ENCODE peak calls at places on chromosomes 11 and 22, in seven cellular contexts. A, X, P, E, F, K and C are unnamed samples.
A peak's percentile ranks its signal among the peaks of the same experiment; 100 is the strongest.

GRCh38 chr11:62137276-62137861 is 13.6 kb downstream of the INCENP start:
- DNase-seq in A (no peak), X (no peak), P (no peak), E (no peak), F (no peak), K (no peak), C (peak; percentile 48)

GRCh38 chr11:45168366-45169130 is 22.1 kb downstream of the PRDM11 start:
- DNase-seq in A (no peak), X (no peak), P (no peak), E (no peak), F (no peak), K (no peak), C (no peak)

GRCh38 chr11:64263021-64263946 is 12.0 kb downstream of the PLCB3 start:
- DNase-seq in A (no peak), X (peak; percentile 61), P (no peak), E (no peak), F (peak; percentile 61), K (no peak), C (no peak)

GRCh38 chr11:10674991-10675440 is 18.5 kb downstream of the IRAG1 start:
- DNase-seq in A (no peak), X (no peak), P (no peak), E (peak; percentile 34), F (no peak), K (no peak), C (peak; percentile 75)

GRCh38 chr22:22754268-22754657 is 109.8 kb downstream of the GGTLC2 start:
- DNase-seq in A (no peak), X (no peak), P (no peak), E (no peak), F (no peak), K (no peak), C (no peak)

GRCh38 chr22:49551897-49552659 is 275.6 kb downstream of the BRD1 start:
- DNase-seq in A (no peak), X (no peak), P (no peak), E (no peak), F (no peak), K (no peak), C (no peak)

GRCh38 chr11:111449158-111449557 is 63.0 kb downstream of the BTG4 start:
- DNase-seq in A (no peak), X (no peak), P (no peak), E (no peak), F (no peak), K (no peak), C (no peak)

GRCh38 chr11:67271548-67272284 is 5.4 kb downstream of the GRK2 start:
- DNase-seq in A (peak; percentile 52), X (no peak), P (peak; percentile 32), E (no peak), F (no peak), K (no peak), C (no peak)

GRCh38 chr11:110613526-110613925 is 98.7 kb downstream of the ARHGAP20 start:
- DNase-seq in A (no peak), X (no peak), P (no peak), E (no peak), F (no peak), K (no peak), C (no peak)

GRCh38 chr11:114135737-114136151 is 76.2 kb downstream of the ZBTB16 start:
- DNase-seq in A (no peak), X (peak; percentile 18), P (no peak), E (no peak), F (no peak), K (no peak), C (no peak)

GRCh38 chr11:68927280-68928107 is 23.8 kb downstream of the IGHMBP2 start:
- DNase-seq in A (no peak), X (no peak), P (peak; percentile 53), E (no peak), F (no peak), K (no peak), C (no peak)

GRCh38 chr11:33732176-33732575 is 4.0 kb downstream of the CD59 start:
- DNase-seq in A (no peak), X (no peak), P (no peak), E (no peak), F (no peak), K (no peak), C (no peak)

GRCh38 chr11:33735166-33735425 is 1.1 kb downstream of the CD59 start:
- DNase-seq in A (no peak), X (no peak), P (no peak), E (no peak), F (no peak), K (no peak), C (no peak)

GRCh38 chr11:33734441-33735165 is 1.6 kb downstream of the CD59 start:
- DNase-seq in A (no peak), X (peak; percentile 62), P (peak; percentile 43), E (no peak), F (peak; percentile 72), K (no peak), C (no peak)

GRCh38 chr11:33735426-33736147 is 636 bp downstream of the CD59 start:
- DNase-seq in A (peak; percentile 17), X (no peak), P (peak; percentile 52), E (no peak), F (peak; percentile 54), K (no peak), C (no peak)

DNA sequence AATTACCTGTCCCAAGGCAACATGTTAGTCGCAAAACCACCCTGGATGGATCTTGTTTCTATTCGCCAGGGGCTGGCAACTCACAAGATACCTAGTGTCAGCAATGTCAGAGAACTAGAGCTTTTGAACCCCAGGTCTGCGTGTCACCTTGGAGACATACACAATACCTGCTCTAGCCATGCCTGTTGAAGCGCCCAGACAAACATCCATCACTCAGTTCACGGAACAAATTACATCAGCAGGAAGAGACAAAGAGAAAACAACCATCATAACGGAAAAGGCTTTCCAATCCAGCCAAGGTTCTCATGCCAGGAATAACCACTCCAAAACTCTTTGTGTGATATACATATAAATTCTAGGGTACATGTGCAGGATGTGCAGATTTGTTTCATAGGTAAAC is 2.2 kb downstream of the CD59 start:
- DNase-seq in A (no peak), X (no peak), P (no peak), E (no peak), F (peak; percentile 32), K (no peak), C (no peak)
- H3K4me1 ChIP-seq in A (peaks cover 14% of the 10 kb centered on the region), X (peaks cover 29% of the 10 kb centered on the region), P (peaks cover 6% of the 10 kb centered on the region), E (peaks cover 74% of the 10 kb centered on the region), F (peaks cover 43% of the 10 kb centered on the region), K (peaks cover 38% of the 10 kb centered on the region), C (peaks cover 70% of the 10 kb centered on the region)

GRCh38 chr11:134856371-134856971 is 444.4 kb upstream of the B3GAT1 start:
- DNase-seq in A (no peak), X (no peak), P (no peak), E (no peak), F (no peak), K (no peak), C (peak; percentile 47)
- H3K4me1 ChIP-seq in A (no peaks in the 10 kb centered on the region), X (no peaks in the 10 kb centered on the region), P (no peaks in the 10 kb centered on the region), E (no peaks in the 10 kb centered on the region), F (no peaks in the 10 kb centered on the region), K (no peaks in the 10 kb centered on the region), C (no peaks in the 10 kb centered on the region)

GRCh38 chr22:46725096-46725495 is 13.0 kb downstream of the CERK start:
- DNase-seq in A (no peak), X (no peak), P (no peak), E (no peak), F (no peak), K (no peak), C (no peak)

GRCh38 chr22:46727813-46728364 is 10.2 kb downstream of the CERK start:
- DNase-seq in A (no peak), X (no peak), P (no peak), E (no peak), F (no peak), K (no peak), C (no peak)

GRCh38 chr22:46728470-46728869 is 9.6 kb downstream of the CERK start:
- DNase-seq in A (no peak), X (no peak), P (no peak), E (no peak), F (no peak), K (no peak), C (no peak)

GRCh38 chr22:46726986-46727317 is 11.1 kb downstream of the CERK start:
- DNase-seq in A (no peak), X (no peak), P (no peak), E (no peak), F (no peak), K (no peak), C (no peak)

DNA sequence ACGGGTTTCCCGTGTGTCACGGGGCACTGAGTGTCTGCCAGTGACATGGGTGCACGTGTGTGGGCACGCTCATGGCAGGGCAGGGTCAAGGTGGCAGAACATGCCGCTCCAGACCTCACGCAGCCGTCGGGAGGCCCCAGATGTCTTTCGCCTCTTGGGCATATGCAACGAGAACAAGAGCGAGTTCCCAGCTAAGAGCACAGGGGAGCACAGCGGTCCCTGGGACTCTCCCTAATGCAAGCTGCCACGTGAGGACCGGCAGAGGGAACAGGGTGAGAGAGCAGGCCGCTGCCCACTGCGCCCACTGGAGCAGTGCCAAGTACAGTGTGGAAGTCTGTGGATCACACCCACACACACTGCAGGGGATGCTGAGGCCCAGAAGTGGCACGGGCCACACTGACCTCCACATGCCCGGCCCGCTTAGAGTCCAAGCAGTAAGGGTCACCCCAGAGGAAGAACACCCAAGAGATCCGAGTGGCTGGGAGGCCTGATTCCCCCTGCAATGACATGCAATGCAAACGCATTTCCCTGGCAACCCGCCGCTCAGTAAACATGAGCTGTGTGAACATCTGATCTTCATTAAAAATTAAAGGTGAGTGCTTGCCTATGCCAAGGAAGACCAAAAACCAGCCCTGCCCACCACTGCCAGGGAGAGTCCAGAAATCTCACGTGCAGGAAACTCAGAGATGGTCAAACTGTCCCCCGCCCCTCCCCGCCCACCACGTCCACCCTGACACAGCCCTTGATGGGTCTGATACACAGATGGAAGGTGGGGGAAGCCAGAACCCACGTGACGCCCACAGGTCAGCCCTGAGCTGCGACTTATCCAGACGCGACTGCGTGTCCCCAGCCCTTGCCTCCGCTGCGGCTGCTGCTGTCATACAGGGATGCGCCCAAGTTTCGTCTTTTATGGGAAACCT is 11.7 kb downstream of the CERK start:
- DNase-seq in A (no peak), X (no peak), P (no peak), E (no peak), F (no peak), K (no peak), C (no peak)
- H3K4me1 ChIP-seq in A (peaks cover 14% of the 10 kb centered on the region), X (no peaks in the 10 kb centered on the region), P (peaks cover 9% of the 10 kb centered on the region), E (peaks cover 80% of the 10 kb centered on the region), F (peaks cover 20% of the 10 kb centered on the region), K (no peaks in the 10 kb centered on the region), C (peaks cover 67% of the 10 kb centered on the region)

GRCh38 chr11:33701831-33702230 is 1.2 kb upstream of the C11orf91 start:
- DNase-seq in A (no peak), X (peak; percentile 76), P (no peak), E (peak; percentile 78), F (peak; percentile 91), K (no peak), C (no peak)

GRCh38 chr11:33703234-33703633 is 2.6 kb upstream of the C11orf91 start:
- DNase-seq in A (no peak), X (no peak), P (no peak), E (no peak), F (peak; percentile 32), K (no peak), C (no peak)

GRCh38 chr11:33700425-33701271 is at the start of gene C11orf91:
- DNase-seq in A (peak; percentile 95), X (peak; percentile 87), P (peak; percentile 99), E (peak; percentile 98), F (peak; percentile 92), K (peak; percentile 70), C (peak; percentile 95)

GRCh38 chr11:33699515-33700424 is 856 bp downstream of the C11orf91 start:
- DNase-seq in A (no peak), X (no peak), P (peak; percentile 71), E (peak; percentile 41), F (peak; percentile 11), K (no peak), C (no peak)

GRCh38 chr11:33701302-33701701 is 676 bp upstream of the C11orf91 start:
- DNase-seq in A (no peak), X (peak; percentile 62), P (no peak), E (no peak), F (peak; percentile 91), K (no peak), C (no peak)
- H3K4me1 ChIP-seq in A (peaks cover 12% of the 10 kb centered on the region), X (peaks cover 56% of the 10 kb centered on the region), P (peaks cover 17% of the 10 kb centered on the region), E (peaks cover 84% of the 10 kb centered on the region), F (peaks cover 83% of the 10 kb centered on the region), K (peaks cover 57% of the 10 kb centered on the region), C (peaks cover 66% of the 10 kb centered on the region)